ENCODE peak calls at places on chromosomes 3 and 15, in six cellular contexts. One of them, this sample, is unnamed.

GRCh38 chr3:40143283-40144090 is 166.0 kb upstream of the EIF1B start:
- DNase-seq in AG08396: no peak
- DNase-seq in germinal center: no peak
- DNase-seq in GM10248: no peak
- DNase-seq in vagina: no peak
- DNase-seq in stimulated activated CD8-positive, alpha-beta memory T cell treated with anti-CD3 and anti-CD28 coated beads, Interleukin-12 subunit alpha, Interleukin-12 subunit beta, amount 100 ng/mL, for 4 hours: no peak
- DNase-seq in this sample: no peak

GRCh38 chr3:105755121-105755886 is 113.5 kb downstream of the CBLB start:
- DNase-seq in GM10248: no peak
- DNase-seq in germinal center: no peak
- DNase-seq in vagina: no peak
- DNase-seq in AG08396: no peak
- DNase-seq in stimulated activated CD8-positive, alpha-beta memory T cell treated with anti-CD3 and anti-CD28 coated beads, Interleukin-12 subunit alpha, Interleukin-12 subunit beta, amount 100 ng/mL, for 4 hours: no peak
- DNase-seq in this sample: no peak

GRCh38 chr3:162150790-162151189 is 654.2 kb downstream of the OTOL1 start:
- DNase-seq in GM10248: no peak
- DNase-seq in vagina: no peak
- DNase-seq in stimulated activated CD8-positive, alpha-beta memory T cell treated with anti-CD3 and anti-CD28 coated beads, Interleukin-12 subunit alpha, Interleukin-12 subunit beta, amount 100 ng/mL, for 4 hours: no peak
- DNase-seq in germinal center: no peak
- DNase-seq in AG08396: no peak
- DNase-seq in this sample: no peak

GRCh38 chr3:71076361-71076997 is 507.0 kb downstream of the FOXP1 start:
- DNase-seq in GM10248: no peak
- DNase-seq in AG08396: no peak
- DNase-seq in germinal center: no peak
- DNase-seq in stimulated activated CD8-positive, alpha-beta memory T cell treated with anti-CD3 and anti-CD28 coated beads, Interleukin-12 subunit alpha, Interleukin-12 subunit beta, amount 100 ng/mL, for 4 hours: no peak
- DNase-seq in vagina: no peak
- DNase-seq in this sample: no peak

GRCh38 chr3:162517110-162517509 is 1020.5 kb downstream of the OTOL1 start:
- DNase-seq in stimulated activated CD8-positive, alpha-beta memory T cell treated with anti-CD3 and anti-CD28 coated beads, Interleukin-12 subunit alpha, Interleukin-12 subunit beta, amount 100 ng/mL, for 4 hours: no peak
- DNase-seq in AG08396: no peak
- DNase-seq in germinal center: no peak
- DNase-seq in GM10248: no peak
- DNase-seq in vagina: no peak
- DNase-seq in this sample: no peak

GRCh38 chr15:51051776-51052175 is 42.9 kb downstream of the TNFAIP8L3 start:
- DNase-seq in vagina: no peak
- DNase-seq in GM10248: no peak
- DNase-seq in germinal center: no peak
- DNase-seq in stimulated activated CD8-positive, alpha-beta memory T cell treated with anti-CD3 and anti-CD28 coated beads, Interleukin-12 subunit alpha, Interleukin-12 subunit beta, amount 100 ng/mL, for 4 hours: no peak
- DNase-seq in AG08396: no peak
- DNase-seq in this sample: no peak

GRCh38 chr3:197942956-197943556 is 6.9 kb upstream of the RPL35A start:
- DNase-seq in stimulated activated CD8-positive, alpha-beta memory T cell treated with anti-CD3 and anti-CD28 coated beads, Interleukin-12 subunit alpha, Interleukin-12 subunit beta, amount 100 ng/mL, for 4 hours: no peak
- DNase-seq in vagina: no peak
- DNase-seq in AG08396: peak; percentile 27
- DNase-seq in GM10248: peak; percentile 49
- DNase-seq in germinal center: peak; percentile 41
- DNase-seq in this sample: peak; percentile 65

GRCh38 chr3:20658491-20658890 is 472.5 kb upstream of the SGO1 start:
- DNase-seq in GM10248: no peak
- DNase-seq in AG08396: no peak
- DNase-seq in stimulated activated CD8-positive, alpha-beta memory T cell treated with anti-CD3 and anti-CD28 coated beads, Interleukin-12 subunit alpha, Interleukin-12 subunit beta, amount 100 ng/mL, for 4 hours: no peak
- DNase-seq in germinal center: no peak
- DNase-seq in vagina: no peak
- DNase-seq in this sample: no peak

GRCh38 chr15:74826372-74826819 is at the start of gene CPLX3:
- DNase-seq in germinal center: peak; percentile 71
- DNase-seq in GM10248: peak; percentile 69
- DNase-seq in vagina: no peak
- DNase-seq in stimulated activated CD8-positive, alpha-beta memory T cell treated with anti-CD3 and anti-CD28 coated beads, Interleukin-12 subunit alpha, Interleukin-12 subunit beta, amount 100 ng/mL, for 4 hours: no peak
- DNase-seq in AG08396: peak; percentile 72
- DNase-seq in this sample: no peak

GRCh38 chr3:41338276-41338675 is 139.0 kb downstream of the CTNNB1 start:
- DNase-seq in vagina: no peak
- DNase-seq in stimulated activated CD8-positive, alpha-beta memory T cell treated with anti-CD3 and anti-CD28 coated beads, Interleukin-12 subunit alpha, Interleukin-12 subunit beta, amount 100 ng/mL, for 4 hours: no peak
- DNase-seq in AG08396: no peak
- DNase-seq in GM10248: no peak
- DNase-seq in germinal center: no peak
- DNase-seq in this sample: no peak

GRCh38 chr3:4749567-4750002 is 229.7 kb upstream of the BHLHE40 start:
- DNase-seq in stimulated activated CD8-positive, alpha-beta memory T cell treated with anti-CD3 and anti-CD28 coated beads, Interleukin-12 subunit alpha, Interleukin-12 subunit beta, amount 100 ng/mL, for 4 hours: no peak
- DNase-seq in vagina: no peak
- DNase-seq in AG08396: no peak
- DNase-seq in germinal center: no peak
- DNase-seq in GM10248: no peak
- DNase-seq in this sample: no peak

GRCh38 chr3:35187908-35188307 is 451.4 kb upstream of the ARPP21 start:
- DNase-seq in GM10248: no peak
- DNase-seq in vagina: no peak
- DNase-seq in stimulated activated CD8-positive, alpha-beta memory T cell treated with anti-CD3 and anti-CD28 coated beads, Interleukin-12 subunit alpha, Interleukin-12 subunit beta, amount 100 ng/mL, for 4 hours: no peak
- DNase-seq in AG08396: no peak
- DNase-seq in germinal center: no peak
- DNase-seq in this sample: no peak

GRCh38 chr15:51796777-51797474 is 32.5 kb upstream of the TMOD3 start:
- DNase-seq in germinal center: no peak
- DNase-seq in AG08396: no peak
- DNase-seq in stimulated activated CD8-positive, alpha-beta memory T cell treated with anti-CD3 and anti-CD28 coated beads, Interleukin-12 subunit alpha, Interleukin-12 subunit beta, amount 100 ng/mL, for 4 hours: no peak
- DNase-seq in GM10248: no peak
- DNase-seq in vagina: no peak
- DNase-seq in this sample: no peak

GRCh38 chr15:68518785-68519430 is 59.9 kb upstream of the CORO2B start:
- DNase-seq in germinal center: no peak
- DNase-seq in stimulated activated CD8-positive, alpha-beta memory T cell treated with anti-CD3 and anti-CD28 coated beads, Interleukin-12 subunit alpha, Interleukin-12 subunit beta, amount 100 ng/mL, for 4 hours: no peak
- DNase-seq in GM10248: no peak
- DNase-seq in vagina: no peak
- DNase-seq in AG08396: no peak
- DNase-seq in this sample: no peak

GRCh38 chr15:64620991-64621495 is 154.3 kb downstream of the RBPMS2 start:
- DNase-seq in stimulated activated CD8-positive, alpha-beta memory T cell treated with anti-CD3 and anti-CD28 coated beads, Interleukin-12 subunit alpha, Interleukin-12 subunit beta, amount 100 ng/mL, for 4 hours: no peak
- DNase-seq in germinal center: no peak
- DNase-seq in GM10248: no peak
- DNase-seq in vagina: no peak
- DNase-seq in AG08396: no peak
- DNase-seq in this sample: no peak

This sample was measured in OCI-LY7.